ENCODE peak calls at places on chromosomes 11 and 22, in five cellular contexts. One of them, this sample, is unnamed.

GRCh38 chr11:88280673-88281316 is 56.7 kb downstream of the CTSC start:
- DNase-seq in transverse colon: no peak
- DNase-seq in AG10803: peak; percentile 41
- DNase-seq in HFF-Myc: no peak
- DNase-seq in naive thymus-derived CD8-positive, alpha-beta T cell: no peak
- DNase-seq in this sample: no peak

GRCh38 chr11:95132956-95133355 is 43.3 kb downstream of the ENDOD1 start:
- DNase-seq in transverse colon: peak; percentile 50
- DNase-seq in AG10803: no peak
- DNase-seq in HFF-Myc: no peak
- DNase-seq in naive thymus-derived CD8-positive, alpha-beta T cell: no peak
- DNase-seq in this sample: no peak

GRCh38 chr11:84969103-84969502 is 658.0 kb downstream of the DLG2 start:
- DNase-seq in transverse colon: no peak
- DNase-seq in HFF-Myc: no peak
- DNase-seq in naive thymus-derived CD8-positive, alpha-beta T cell: no peak
- DNase-seq in AG10803: peak; percentile 61
- DNase-seq in this sample: no peak

GRCh38 chr11:118056806-118057205 is 20.1 kb upstream of the TMPRSS4 start:
- DNase-seq in HFF-Myc: no peak
- DNase-seq in naive thymus-derived CD8-positive, alpha-beta T cell: no peak
- DNase-seq in AG10803: no peak
- DNase-seq in transverse colon: peak; percentile 5
- DNase-seq in this sample: no peak

GRCh38 chr11:67410369-67410831 is 5.1 kb upstream of the CARNS1 start:
- DNase-seq in AG10803: no peak
- DNase-seq in transverse colon: no peak
- DNase-seq in naive thymus-derived CD8-positive, alpha-beta T cell: no peak
- DNase-seq in HFF-Myc: no peak
- DNase-seq in this sample: no peak

GRCh38 chr22:24440718-24441405 is 13.5 kb downstream of the ADORA2A start:
- DNase-seq in AG10803: no peak
- DNase-seq in naive thymus-derived CD8-positive, alpha-beta T cell: no peak
- DNase-seq in HFF-Myc: no peak
- DNase-seq in transverse colon: no peak
- DNase-seq in this sample: peak; percentile 48

GRCh38 chr11:74780277-74780870 is 31.7 kb downstream of the RNF169 start:
- DNase-seq in AG10803: no peak
- DNase-seq in HFF-Myc: no peak
- DNase-seq in transverse colon: no peak
- DNase-seq in naive thymus-derived CD8-positive, alpha-beta T cell: no peak
- DNase-seq in this sample: no peak

GRCh38 chr22:30324008-30324730 is 2.6 kb downstream of the TBC1D10A start:
- DNase-seq in transverse colon: no peak
- DNase-seq in HFF-Myc: no peak
- DNase-seq in naive thymus-derived CD8-positive, alpha-beta T cell: peak; percentile 70
- DNase-seq in AG10803: peak; percentile 87
- DNase-seq in this sample: no peak

GRCh38 chr22:20610243-20610686 is 102.9 kb downstream of the MED15 start:
- DNase-seq in AG10803: no peak
- DNase-seq in transverse colon: no peak
- DNase-seq in naive thymus-derived CD8-positive, alpha-beta T cell: no peak
- DNase-seq in HFF-Myc: no peak
- DNase-seq in this sample: no peak

GRCh38 chr22:48319321-48320047 is 1508.2 kb downstream of the BRD1 start:
- DNase-seq in AG10803: no peak
- DNase-seq in transverse colon: no peak
- DNase-seq in naive thymus-derived CD8-positive, alpha-beta T cell: peak; percentile 52
- DNase-seq in HFF-Myc: no peak
- DNase-seq in this sample: peak; percentile 25

GRCh38 chr22:43388420-43388851 is 23.4 kb upstream of the MPPED1 start:
- DNase-seq in transverse colon: peak; percentile 71
- DNase-seq in HFF-Myc: peak; percentile 12
- DNase-seq in naive thymus-derived CD8-positive, alpha-beta T cell: peak; percentile 84
- DNase-seq in AG10803: peak; percentile 45
- DNase-seq in this sample: peak; percentile 73

GRCh38 chr11:106389096-106389495 is 311.6 kb downstream of the AASDHPPT start:
- DNase-seq in AG10803: peak; percentile 49
- DNase-seq in transverse colon: no peak
- DNase-seq in HFF-Myc: no peak
- DNase-seq in naive thymus-derived CD8-positive, alpha-beta T cell: no peak
- DNase-seq in this sample: no peak

GRCh38 chr22:30781271-30781875 is 86.7 kb downstream of the OSBP2 start:
- DNase-seq in transverse colon: no peak
- DNase-seq in AG10803: no peak
- DNase-seq in HFF-Myc: no peak
- DNase-seq in naive thymus-derived CD8-positive, alpha-beta T cell: no peak
- DNase-seq in this sample: no peak

GRCh38 chr11:70948855-70949551 is 303.4 kb downstream of the SHANK2 start:
- DNase-seq in naive thymus-derived CD8-positive, alpha-beta T cell: no peak
- DNase-seq in HFF-Myc: no peak
- DNase-seq in AG10803: no peak
- DNase-seq in transverse colon: no peak
- DNase-seq in this sample: no peak

GRCh38 chr11:2217211-2218081 is 45.8 kb upstream of the TH start:
- DNase-seq in transverse colon: no peak
- DNase-seq in HFF-Myc: no peak
- DNase-seq in AG10803: no peak
- DNase-seq in naive thymus-derived CD8-positive, alpha-beta T cell: no peak
- DNase-seq in this sample: peak; percentile 67

GRCh38 chr11:66844496-66845142 is 1.4 kb downstream of the RCE1 start:
- DNase-seq in transverse colon: no peak
- DNase-seq in naive thymus-derived CD8-positive, alpha-beta T cell: no peak
- DNase-seq in AG10803: no peak
- DNase-seq in HFF-Myc: no peak
- DNase-seq in this sample: peak; percentile 48

GRCh38 chr11:118610773-118611432 is 3.5 kb downstream of the PHLDB1 start:
- DNase-seq in naive thymus-derived CD8-positive, alpha-beta T cell: peak; percentile 88
- DNase-seq in transverse colon: peak; percentile 90
- DNase-seq in HFF-Myc: no peak
- DNase-seq in AG10803: peak; percentile 61
- DNase-seq in this sample: peak; percentile 87

GRCh38 chr11:2523821-2524391 is 79.1 kb downstream of the KCNQ1 start:
- DNase-seq in AG10803: no peak
- DNase-seq in naive thymus-derived CD8-positive, alpha-beta T cell: peak; percentile 42
- DNase-seq in transverse colon: peak; percentile 3
- DNase-seq in HFF-Myc: no peak
- DNase-seq in this sample: peak; percentile 23

GRCh38 chr11:128621491-128622136 is 34.3 kb upstream of the ETS1 start:
- DNase-seq in HFF-Myc: peak; percentile 62
- DNase-seq in naive thymus-derived CD8-positive, alpha-beta T cell: no peak
- DNase-seq in AG10803: peak; percentile 97
- DNase-seq in transverse colon: no peak
- DNase-seq in this sample: no peak

GRCh38 chr11:105689636-105690035 is 79.8 kb downstream of the GRIA4 start:
- DNase-seq in HFF-Myc: no peak
- DNase-seq in AG10803: no peak
- DNase-seq in transverse colon: no peak
- DNase-seq in naive thymus-derived CD8-positive, alpha-beta T cell: no peak
- DNase-seq in this sample: no peak

GRCh38 chr11:46489668-46490560 is 98.3 kb upstream of the CHRM4 start:
- DNase-seq in naive thymus-derived CD8-positive, alpha-beta T cell: no peak
- DNase-seq in transverse colon: peak; percentile 19
- DNase-seq in HFF-Myc: no peak
- DNase-seq in AG10803: peak; percentile 43
- DNase-seq in this sample: peak; percentile 61

GRCh38 chr11:17719940-17720795 is 797 bp downstream of the MYOD1 start:
- DNase-seq in HFF-Myc: no peak
- DNase-seq in AG10803: no peak
- DNase-seq in transverse colon: no peak
- DNase-seq in naive thymus-derived CD8-positive, alpha-beta T cell: no peak
- DNase-seq in this sample: no peak

GRCh38 chr11:78691215-78691614 is 116.6 kb upstream of the NARS2 start:
- DNase-seq in HFF-Myc: no peak
- DNase-seq in naive thymus-derived CD8-positive, alpha-beta T cell: no peak
- DNase-seq in transverse colon: no peak
- DNase-seq in AG10803: peak; percentile 3
- DNase-seq in this sample: no peak

GRCh38 chr11:73493838-73494598 is 103.9 kb downstream of the FAM168A start:
- DNase-seq in transverse colon: no peak
- DNase-seq in naive thymus-derived CD8-positive, alpha-beta T cell: no peak
- DNase-seq in HFF-Myc: no peak
- DNase-seq in AG10803: peak; percentile 82
- DNase-seq in this sample: no peak

GRCh38 chr11:68650801-68651200 is 33.5 kb upstream of the GAL start:
- DNase-seq in AG10803: no peak
- DNase-seq in HFF-Myc: no peak
- DNase-seq in naive thymus-derived CD8-positive, alpha-beta T cell: no peak
- DNase-seq in transverse colon: no peak
- DNase-seq in this sample: no peak

GRCh38 chr11:123590296-123590912 is 64.0 kb downstream of the SCN3B start:
- DNase-seq in transverse colon: peak; percentile 66
- DNase-seq in HFF-Myc: no peak
- DNase-seq in AG10803: peak; percentile 74
- DNase-seq in naive thymus-derived CD8-positive, alpha-beta T cell: peak; percentile 32
- DNase-seq in this sample: peak; percentile 53

GRCh38 chr11:16898274-16898985 is 115.8 kb downstream of the PLEKHA7 start:
- DNase-seq in AG10803: no peak
- DNase-seq in transverse colon: no peak
- DNase-seq in naive thymus-derived CD8-positive, alpha-beta T cell: no peak
- DNase-seq in HFF-Myc: no peak
- DNase-seq in this sample: no peak

GRCh38 chr11:131661137-131661536 is 290.7 kb downstream of the NTM start:
- DNase-seq in naive thymus-derived CD8-positive, alpha-beta T cell: no peak
- DNase-seq in AG10803: peak; percentile 65
- DNase-seq in HFF-Myc: no peak
- DNase-seq in transverse colon: no peak
- DNase-seq in this sample: no peak

This sample was measured in mucosa of descending colon.